ENCODE peak calls at places on chromosomes 11 and 22, in four cellular contexts. W, D, J and A are unnamed samples.

GRCh38 chr11:33633251-33634003 is 67.2 kb downstream of the C11orf91 start:
- DNase-seq in J (peak; percentile 82), D (no peak), W (peak; percentile 98), A (no peak)

GRCh38 chr11:114059278-114059983 is at the start of gene ZBTB16:
- DNase-seq in D (no peak), W (no peak), J (no peak), A (no peak)

GRCh38 chr11:11786771-11787170 is 55.0 kb upstream of the USP47 start:
- DNase-seq in W (no peak), D (no peak), J (no peak), A (peak; percentile 39)

GRCh38 chr11:126311464-126312291 is 7.8 kb downstream of the DCPS start:
- DNase-seq in J (no peak), D (peak; percentile 60), W (no peak), A (no peak)

GRCh38 chr11:115497303-115497702 is 6.9 kb downstream of the CADM1 start:
- DNase-seq in D (peak; percentile 38), W (no peak), J (peak; percentile 67), A (no peak)

GRCh38 chr11:64378335-64378884 is 19.4 kb downstream of the RPS6KA4 start:
- DNase-seq in W (no peak), D (no peak), J (no peak), A (no peak)

GRCh38 chr11:128553662-128554392 is 33.5 kb downstream of the ETS1 start:
- DNase-seq in W (no peak), J (no peak), D (no peak), A (no peak)

GRCh38 chr11:60840711-60841430 is 1.0 kb upstream of the CCDC86 start:
- DNase-seq in D (no peak), J (no peak), W (no peak), A (no peak)

GRCh38 chr11:771617-772204 is 5.6 kb downstream of the GATD1 start:
- DNase-seq in J (no peak), W (no peak), D (no peak), A (no peak)

GRCh38 chr11:65204646-65205601 is 23.2 kb downstream of the CAPN1 start:
- DNase-seq in J (peak; percentile 37), W (no peak), D (no peak), A (peak; percentile 59)

GRCh38 chr11:69497221-69497787 is 15.8 kb downstream of the LINC01488 start:
- DNase-seq in D (no peak), J (peak; percentile 97), W (peak; percentile 56), A (peak; percentile 90)

GRCh38 chr11:71179877-71180276 is 72.5 kb downstream of the SHANK2 start:
- DNase-seq in J (peak; percentile 59), D (no peak), W (no peak), A (peak; percentile 50)

DNA sequence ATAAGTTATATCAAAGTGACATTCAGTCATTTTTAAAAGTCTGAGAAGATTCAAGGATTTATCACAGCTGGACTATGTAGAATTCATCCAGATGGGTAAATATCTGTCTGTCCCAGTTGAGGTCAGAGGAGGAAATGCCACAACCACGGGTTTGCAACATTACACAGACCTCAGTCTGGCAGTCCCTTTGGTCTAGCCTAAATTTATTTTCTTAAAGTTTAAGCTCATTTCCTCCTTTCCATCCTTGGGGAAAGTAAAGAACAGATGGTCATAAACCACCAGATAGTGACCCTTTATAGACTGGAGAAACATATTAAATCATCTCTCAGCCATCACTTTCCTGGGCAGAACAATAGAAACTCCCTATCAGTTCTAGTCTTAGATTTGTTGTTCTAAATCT is 238.4 kb upstream of the DDI1 start:
- DNase-seq in J (no peak), D (no peak), W (no peak), A (no peak)
- TF ChIP-seq JUND in J (no peak), D (no peak), W (no peak), A (no peak)

GRCh38 chr11:119175493-119176077 is 7.1 kb downstream of the NLRX1 start:
- DNase-seq in J (no peak), W (no peak), D (no peak), A (no peak)

GRCh38 chr11:119169272-119169719 is 771 bp downstream of the NLRX1 start:
- DNase-seq in J (peak; percentile 37), D (no peak), W (peak; percentile 53), A (peak; percentile 67)

GRCh38 chr11:119168471-119169271 is at the start of gene NLRX1:
- DNase-seq in W (peak; percentile 73), D (peak; percentile 40), J (peak; percentile 80), A (peak; percentile 92)

GRCh38 chr11:119173453-119173852 is 4.9 kb downstream of the NLRX1 start:
- DNase-seq in J (no peak), D (no peak), W (no peak), A (no peak)

GRCh38 chr11:119172513-119172912 is 4.0 kb downstream of the NLRX1 start:
- DNase-seq in D (no peak), J (no peak), W (no peak), A (no peak)
- TF ChIP-seq JUND in D (no peak), J (no peak), W (no peak), A (no peak)

GRCh38 chr22:44145544-44145943 is 35.2 kb upstream of the PARVG start:
- DNase-seq in W (no peak), D (no peak), J (no peak), A (no peak)
- TF ChIP-seq JUND in W (no peak), D (no peak), J (no peak), A (no peak)

GRCh38 chr22:38240734-38241252 is 32.0 kb downstream of the TMEM184B start:
- DNase-seq in D (no peak), W (peak; percentile 69), J (no peak), A (no peak)

GRCh38 chr22:38236786-38237185 is 35.0 kb downstream of the MAFF start:
- DNase-seq in W (no peak), J (no peak), D (no peak), A (peak; percentile 94)

GRCh38 chr22:38235240-38235850 is 33.6 kb downstream of the MAFF start:
- DNase-seq in D (no peak), W (no peak), J (no peak), A (no peak)

GRCh38 chr22:38238519-38239051 is 34.2 kb downstream of the TMEM184B start:
- DNase-seq in W (no peak), J (no peak), D (no peak), A (no peak)

DNA sequence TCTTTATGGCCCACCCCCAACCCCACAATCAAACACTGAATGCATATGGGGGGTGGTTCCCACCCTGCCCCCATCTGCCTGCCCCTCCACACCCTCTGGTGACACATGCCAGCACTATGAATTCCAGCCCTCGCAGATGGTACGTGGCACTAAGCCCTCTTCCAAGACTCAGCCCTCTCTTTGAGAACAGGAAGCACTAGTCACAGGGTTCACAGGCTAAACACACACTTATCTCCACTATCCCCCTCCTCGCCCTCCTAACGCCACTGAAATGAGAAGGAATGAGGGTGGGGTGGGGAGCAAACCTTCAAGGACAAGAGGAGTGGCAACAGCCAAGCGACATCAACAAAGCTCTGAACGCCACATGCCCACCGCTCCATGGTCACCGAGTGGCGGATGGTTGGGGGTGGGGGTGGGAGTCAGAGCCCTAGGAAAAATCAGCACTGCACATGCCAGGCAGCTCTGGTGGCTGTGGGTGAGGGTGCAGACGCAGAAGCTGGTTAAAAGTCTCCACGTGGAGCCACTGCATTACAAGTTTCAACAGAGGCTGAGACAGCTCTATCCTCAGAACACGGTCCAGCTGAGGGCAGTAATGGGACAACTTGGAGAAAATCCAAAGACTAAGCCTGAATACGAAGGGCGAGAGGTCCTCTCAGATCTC is 33.6 kb downstream of the TMEM184B start:
- DNase-seq in D (no peak), J (no peak), W (no peak), A (no peak)
- TF ChIP-seq JUND in D (no peak), J (no peak), W (no peak), A (no peak)

GRCh38 chr11:44774736-44775135 is 48.0 kb downstream of the TSPAN18 start:
- DNase-seq in J (no peak), W (no peak), D (no peak), A (no peak)

GRCh38 chr11:44777537-44778199 is 50.9 kb downstream of the TSPAN18 start:
- DNase-seq in J (no peak), W (no peak), D (no peak), A (no peak)

GRCh38 chr11:44774131-44774530 is 47.4 kb downstream of the TSPAN18 start:
- DNase-seq in D (no peak), J (no peak), W (no peak), A (no peak)

GRCh38 chr11:44776840-44777536 is 50.2 kb downstream of the TSPAN18 start:
- DNase-seq in J (no peak), D (no peak), W (no peak), A (no peak)

DNA sequence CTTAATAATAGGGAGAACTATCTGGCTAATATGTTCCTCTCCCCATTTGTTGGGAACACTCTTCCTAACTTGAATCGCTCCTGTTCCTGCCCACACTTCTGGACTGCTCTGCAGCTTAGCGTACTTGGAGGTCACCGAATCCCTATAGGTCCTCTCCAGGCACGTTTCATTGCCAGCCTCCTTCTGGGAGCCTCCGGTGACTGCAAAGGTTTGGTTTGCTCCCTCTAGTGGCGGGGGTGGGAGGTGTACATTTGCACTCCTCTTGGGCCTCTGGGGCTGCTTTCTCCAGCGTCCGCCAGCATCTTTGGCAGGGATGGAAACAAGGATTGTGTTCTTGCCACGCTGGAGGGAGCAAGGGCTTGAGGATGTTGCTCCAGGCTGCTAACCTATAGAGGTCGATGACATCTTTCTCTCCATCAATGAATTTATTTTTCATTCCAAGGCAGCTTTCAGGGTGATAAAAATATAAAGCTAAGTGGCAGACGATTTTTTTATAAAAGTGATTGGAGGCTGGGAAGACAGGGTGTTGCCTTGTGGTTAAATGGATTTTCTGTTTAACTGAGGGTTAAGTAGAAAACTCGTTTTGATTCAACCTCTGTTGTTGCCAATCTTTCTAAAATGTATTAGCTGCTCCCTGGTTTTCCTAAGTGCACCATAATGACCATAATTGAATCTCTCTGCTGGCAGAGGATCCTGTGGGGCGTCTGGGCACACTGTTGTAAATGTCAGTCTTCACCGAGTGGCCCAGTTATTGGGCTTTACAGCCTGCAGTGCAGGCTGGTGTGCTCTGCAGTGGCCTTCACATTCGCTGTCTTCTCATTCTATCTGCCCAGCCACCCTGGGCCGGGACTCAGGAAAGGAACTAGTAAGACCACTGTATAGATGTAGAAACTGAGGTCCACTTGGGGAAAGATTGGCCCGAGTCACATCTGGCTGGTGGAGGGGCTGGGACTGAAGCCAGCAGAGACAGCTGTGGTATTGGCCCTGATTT is 48.9 kb downstream of the TSPAN18 start:
- DNase-seq in J (peak; percentile 39), W (peak; percentile 69), D (no peak), A (peak; percentile 64)
- TF ChIP-seq JUND in J (no peak), W (no peak), D (no peak), A (no peak)

GRCh38 chr11:75388386-75389275 is 10.7 kb upstream of the RPS3 start:
- DNase-seq in W (peak; percentile 81), D (no peak), J (peak; percentile 76), A (peak; percentile 74)
- TF ChIP-seq JUND in W (no peak), D (no peak), J (no peak), A (no peak)